ENCODE peak calls at places on chromosomes 11 and 22, in seven cellular contexts. Q, E, Y, X, D, S and O are unnamed samples. For H3K9me3, the result is how much of the 10 kb centered on the place peaks cover.

GRCh38 chr11:130937051-130937450 is 20.8 kb upstream of the SNX19 start:
- DNase-seq in Q (no peak), E (no peak), Y (no peak), X (no peak), D (no peak), S (no peak), O (no peak)

GRCh38 chr11:69500285-69501120 is 19.0 kb downstream of the LINC01488 start:
- DNase-seq in Q (no peak), E (no peak), Y (no peak), X (no peak), D (no peak), S (peak), O (no peak)

GRCh38 chr22:36344106-36344827 is 43.5 kb downstream of the MYH9 start:
- DNase-seq in Q (no peak), E (no peak), Y (no peak), X (no peak), D (no peak), S (no peak), O (no peak)

GRCh38 chr11:1994121-1994520 is 3.5 kb downstream of the H19 start:
- DNase-seq in Q (no peak), E (no peak), Y (no peak), X (no peak), D (no peak), S (no peak), O (no peak)

GRCh38 chr11:78039919-78040671 is 17.0 kb upstream of the KCTD14 start:
- DNase-seq in Q (no peak), E (no peak), Y (no peak), X (peak), D (peak), S (peak), O (no peak)

GRCh38 chr11:74744277-74744676 is 4.4 kb upstream of the RNF169 start:
- DNase-seq in Q (no peak), E (no peak), Y (no peak), X (no peak), D (no peak), S (no peak), O (no peak)

GRCh38 chr22:44764373-44764772 is 12.0 kb downstream of the ARHGAP8 start:
- DNase-seq in Q (no peak), E (no peak), Y (no peak), X (no peak), D (no peak), S (no peak), O (no peak)

GRCh38 chr11:40140560-40140959 is 1318.9 kb downstream of the LRRC4C start:
- DNase-seq in Q (no peak), E (no peak), Y (no peak), X (no peak), D (no peak), S (no peak), O (no peak)

GRCh38 chr11:134245434-134245833 is 7.7 kb downstream of the THYN1 start:
- DNase-seq in Q (no peak), E (no peak), Y (no peak), X (no peak), D (no peak), S (no peak), O (no peak)

GRCh38 chr11:135075740-135076139 is 663.7 kb upstream of the B3GAT1 start:
- DNase-seq in Q (peak), E (peak), Y (no peak), X (peak), D (no peak), S (no peak), O (no peak)

GRCh38 chr11:119721129-119722120 is 7.6 kb downstream of the NECTIN1 start:
- DNase-seq in Q (no peak), E (no peak), Y (no peak), X (peak), D (peak), S (peak), O (no peak)
- TF ChIP-seq CTCF in Q (peak), E (peak), Y (peak), X (peak), D (peak), S (peak), O (peak)

DNA sequence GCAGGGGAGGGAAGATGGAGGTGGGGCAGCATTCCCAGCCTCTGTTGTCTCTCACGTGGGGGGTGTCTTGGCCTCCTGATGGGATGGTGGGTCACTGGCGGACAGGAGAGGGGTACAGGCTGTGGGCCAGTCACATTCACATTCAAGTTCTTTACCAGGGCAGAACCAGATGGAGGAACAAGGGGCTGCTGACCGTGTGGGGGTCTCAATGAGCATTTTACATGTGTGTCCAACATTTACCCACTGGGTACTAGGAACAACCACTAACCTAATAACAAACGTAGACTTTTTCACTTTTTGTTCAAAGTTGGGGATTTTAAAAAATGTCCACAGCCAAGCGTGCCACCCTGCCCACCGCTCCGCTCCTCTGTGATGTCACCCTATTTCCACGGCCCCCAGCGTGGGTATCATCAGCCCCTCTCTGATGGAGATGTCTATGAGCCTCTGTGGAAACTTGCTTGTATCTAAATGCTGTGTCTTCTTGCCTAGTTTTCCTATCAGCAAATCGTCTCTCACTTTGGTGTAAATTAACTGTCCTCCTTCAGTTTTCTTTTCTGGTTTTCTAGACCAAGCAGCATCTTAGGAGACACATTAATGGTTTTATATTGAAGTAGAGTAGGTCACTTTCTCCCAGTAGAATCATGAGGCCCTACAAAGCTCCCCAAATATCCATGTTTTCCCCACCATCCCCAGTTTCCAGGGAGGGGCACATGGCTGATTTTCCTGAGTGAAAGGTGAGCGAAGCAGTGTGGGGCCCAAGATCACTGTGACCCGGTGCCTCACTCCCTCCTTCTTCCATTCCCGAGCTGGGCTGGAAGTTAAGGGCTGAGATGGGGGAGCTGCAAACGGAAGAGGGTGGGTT is 936.7 kb downstream of the BRD1 start:
- DNase-seq in Q (no peak), E (no peak), Y (no peak), X (no peak), D (no peak), S (no peak), O (no peak)
- H3K9me3 ChIP-seq in Q (under half), E (under half), Y (under half), X (under half), D (under half), S (under half), O (under half)

GRCh38 chr11:67664696-67665536 is 9.5 kb downstream of the ALDH3B2 start:
- DNase-seq in Q (no peak), E (no peak), Y (no peak), X (no peak), D (peak), S (no peak), O (no peak)
- TF ChIP-seq SIN3A in Q (no peak), E (no peak), Y (no peak), X (no peak), D (no peak), S (no peak), O (no peak)

DNA sequence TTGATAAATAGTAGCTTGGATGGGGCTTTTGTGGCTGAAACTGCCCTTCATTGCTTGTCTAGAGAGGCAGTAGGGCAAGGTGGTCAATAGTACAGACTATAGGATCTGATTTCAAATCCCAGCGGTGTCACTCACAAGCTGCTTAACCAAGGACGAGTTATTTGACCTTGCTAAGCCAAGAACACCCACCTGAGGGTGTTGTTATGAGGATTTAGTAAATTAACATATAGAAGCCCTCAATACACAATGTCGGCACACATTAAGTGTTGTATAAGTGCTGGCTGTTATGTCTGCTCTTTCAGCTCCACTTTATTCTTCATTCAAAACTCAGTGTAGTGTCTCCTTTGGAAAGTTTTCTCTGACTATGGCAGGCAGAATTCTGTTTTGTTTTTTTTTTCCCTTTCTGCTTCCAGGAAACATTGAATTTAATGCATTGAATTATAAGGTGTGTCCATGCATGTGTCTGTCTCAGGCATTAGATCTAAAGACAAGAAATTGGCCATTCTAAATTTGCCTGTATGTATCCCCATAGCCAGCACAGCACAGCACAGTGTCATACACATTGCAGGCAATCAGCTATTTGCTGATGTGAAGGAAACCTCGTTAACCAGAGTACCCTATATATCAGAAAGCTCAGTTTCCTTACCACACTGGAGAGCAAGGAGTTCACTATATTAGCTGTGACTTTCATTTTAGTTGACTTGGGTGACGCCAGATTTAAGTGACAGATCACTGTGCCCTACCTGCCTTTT is 212.1 kb downstream of the NELL1 start:
- DNase-seq in Q (no peak), E (no peak), Y (no peak), X (no peak), D (no peak), S (no peak), O (no peak)
- TF ChIP-seq CTCF in Q (no peak), E (no peak), Y (no peak), X (no peak), D (no peak), S (no peak), O (no peak)

DNA sequence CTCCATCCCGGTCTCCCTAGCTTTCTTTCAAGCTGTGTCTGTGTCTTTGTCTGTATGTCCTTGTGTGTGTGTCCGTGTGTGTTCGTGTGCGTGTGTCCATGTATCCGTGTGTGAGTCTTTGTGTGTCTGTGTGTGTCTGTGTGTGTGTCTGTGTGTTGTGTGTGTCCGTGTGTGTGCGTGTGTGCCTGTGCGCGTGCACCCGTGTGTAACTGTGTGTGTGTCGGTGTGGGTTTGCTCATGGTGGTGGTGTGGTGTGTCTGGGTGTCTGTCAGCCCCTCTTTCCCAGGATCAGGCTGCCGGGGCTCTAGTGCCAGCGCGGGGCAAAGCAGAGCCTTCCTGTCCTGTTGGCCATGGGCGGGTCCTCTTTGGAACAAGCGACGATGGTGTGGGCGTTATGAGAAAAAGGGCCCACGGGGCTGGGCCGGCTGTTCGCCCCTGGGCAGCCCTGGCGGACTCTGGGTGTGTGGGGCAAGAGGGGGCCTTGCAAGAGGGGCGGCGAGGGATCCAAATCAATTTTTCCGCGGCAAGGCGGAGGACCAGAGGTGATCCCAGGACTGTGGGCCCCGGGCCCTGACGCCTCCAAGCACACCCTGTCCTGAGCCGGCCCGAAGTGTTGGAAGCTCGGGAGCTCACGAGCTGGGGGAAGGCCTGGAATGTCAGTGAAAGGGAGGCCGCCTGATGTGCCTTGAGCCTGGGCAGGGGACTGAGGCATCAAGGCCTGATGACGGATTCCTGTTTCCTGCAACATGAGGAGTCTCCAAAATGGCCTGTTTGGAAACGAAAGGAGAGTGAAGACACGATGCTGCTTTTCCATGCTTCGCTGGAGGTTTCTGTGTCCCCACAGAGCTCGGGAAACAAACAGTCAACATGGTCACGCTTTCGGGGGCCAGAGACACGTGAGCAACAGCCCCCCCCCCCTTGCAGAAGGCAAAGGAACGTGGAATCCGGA is 3929.2 kb upstream of the OR11H1 start:
- DNase-seq in Q (no peak), E (no peak), Y (no peak), X (no peak), D (no peak), S (no peak), O (no peak)
- H3K9me3 ChIP-seq in Q (under half), E (half or more), Y (under half), X (half or more), D (under half), S (under half), O (under half)

GRCh38 chr11:126467046-126467370 is 111.5 kb downstream of the ST3GAL4 start:
- DNase-seq in Q (no peak), E (no peak), Y (no peak), X (no peak), D (no peak), S (no peak), O (no peak)

GRCh38 chr11:126466288-126467045 is 111.0 kb downstream of the ST3GAL4 start:
- DNase-seq in Q (no peak), E (no peak), Y (no peak), X (no peak), D (no peak), S (peak), O (no peak)

GRCh38 chr11:126464796-126465195 is 109.3 kb downstream of the ST3GAL4 start:
- DNase-seq in Q (no peak), E (no peak), Y (no peak), X (no peak), D (no peak), S (no peak), O (no peak)

GRCh38 chr11:126467471-126467870 is 112.0 kb downstream of the ST3GAL4 start:
- DNase-seq in Q (no peak), E (no peak), Y (no peak), X (no peak), D (no peak), S (no peak), O (no peak)

DNA sequence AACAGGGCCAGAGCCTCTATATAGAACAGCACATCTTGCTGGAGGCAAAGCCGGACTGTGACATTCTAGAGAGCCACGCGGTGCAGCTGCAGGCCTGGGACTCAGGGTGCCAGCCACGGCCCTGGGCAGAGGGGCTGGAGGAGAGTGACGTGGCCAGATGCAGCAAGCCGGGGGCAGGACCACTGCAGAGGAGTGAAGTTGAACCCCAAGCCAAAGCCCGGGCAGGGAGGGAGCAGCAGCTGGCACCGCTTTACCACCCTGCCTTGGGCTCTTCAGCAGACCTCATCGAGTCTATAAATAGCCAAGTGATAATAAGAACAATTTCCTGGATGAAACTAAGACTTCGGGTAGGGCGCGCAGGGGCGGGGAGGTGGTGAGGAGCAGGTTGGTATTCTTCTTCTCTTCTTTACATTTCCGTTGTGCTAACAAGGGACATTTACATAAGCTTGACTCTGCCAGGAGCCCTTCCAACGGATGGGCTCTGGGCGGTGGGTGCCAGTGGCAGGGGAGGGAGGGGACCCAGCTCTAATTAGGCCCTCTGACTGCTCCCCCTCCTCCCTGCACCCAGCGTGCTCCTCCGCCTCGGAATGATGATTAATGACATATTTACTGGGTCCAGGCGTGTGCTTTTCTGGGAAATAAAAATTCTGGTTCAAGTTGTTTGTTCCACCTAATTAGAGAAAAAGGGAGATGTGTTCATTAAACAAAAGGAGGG is 110.2 kb downstream of the ST3GAL4 start:
- DNase-seq in Q (no peak), E (no peak), Y (peak), X (no peak), D (no peak), S (peak), O (no peak)
- TF ChIP-seq SIN3A in Q (no peak), E (no peak), Y (no peak), X (no peak), D (no peak), S (no peak), O (no peak)